ENCODE peak calls at places on chromosome 3, in seven cellular contexts. D is endothelial cell, A is lower lobe of right lung, R is GM12864, M is hepatocyte, V is mesothelial cell of epicardium, C is spleen. U is an unnamed sample.

GRCh38 chr3:32154180-32154579 is 47.8 kb downstream of the GPD1L start:
- DNase-seq in D (peak), A (no peak), R (no peak), M (no peak), V (no peak), C (no peak), U (no peak)

GRCh38 chr3:147000274-147000673 is 395.1 kb upstream of the PLSCR5 start:
- DNase-seq in D (no peak), A (no peak), R (no peak), M (no peak), V (no peak), C (no peak), U (no peak)

GRCh38 chr3:74121761-74122160 is 492.7 kb downstream of the CNTN3 start:
- DNase-seq in D (no peak), A (no peak), R (no peak), M (no peak), V (no peak), C (no peak), U (no peak)

GRCh38 chr3:61564405-61565059 is 3.2 kb downstream of the PTPRG start:
- DNase-seq in D (peak), A (peak), R (no peak), M (peak), V (peak), C (peak), U (peak)

GRCh38 chr3:137110392-137110996 is 152.7 kb downstream of the IL20RB start:
- DNase-seq in D (no peak), A (no peak), R (no peak), M (peak), V (no peak), C (no peak), U (no peak)

GRCh38 chr3:52494446-52494845 is 692 bp upstream of the STAB1 start:
- DNase-seq in D (no peak), A (no peak), R (no peak), M (no peak), V (no peak), C (no peak), U (no peak)

GRCh38 chr3:114879059-114880031 is 267.7 kb downstream of the ZBTB20 start:
- DNase-seq in D (no peak), A (no peak), R (peak), M (no peak), V (no peak), C (no peak), U (no peak)

GRCh38 chr3:52062499-52062898 is 6.1 kb upstream of the DUSP7 start:
- DNase-seq in D (no peak), A (peak), R (peak), M (peak), V (no peak), C (no peak), U (no peak)

GRCh38 chr3:127180859-127181258 is 12.1 kb upstream of the PRR23E start:
- DNase-seq in D (no peak), A (no peak), R (no peak), M (no peak), V (no peak), C (no peak), U (no peak)

GRCh38 chr3:10366681-10367101 is 45.8 kb upstream of the SEC13 start:
- DNase-seq in D (no peak), A (no peak), R (no peak), M (peak), V (no peak), C (no peak), U (peak)

GRCh38 chr3:63818282-63819150 is 583 bp upstream of the C3orf49 start:
- DNase-seq in D (peak), A (no peak), R (peak), M (peak), V (peak), C (no peak), U (no peak)

GRCh38 chr3:31516757-31517156 is 16.0 kb upstream of the STT3B start:
- DNase-seq in D (no peak), A (no peak), R (no peak), M (no peak), V (no peak), C (no peak), U (no peak)

GRCh38 chr3:45612918-45613602 is 18.5 kb downstream of the LIMD1 start:
- DNase-seq in D (no peak), A (no peak), R (peak), M (no peak), V (no peak), C (no peak), U (no peak)

GRCh38 chr3:141039573-141039972 is 11.6 kb upstream of the SPSB4 start:
- DNase-seq in D (no peak), A (no peak), R (no peak), M (no peak), V (no peak), C (no peak), U (no peak)

GRCh38 chr3:3998140-3998977 is 199.1 kb downstream of the LRRN1 start:
- DNase-seq in D (peak), A (no peak), R (peak), M (peak), V (no peak), C (no peak), U (no peak)

GRCh38 chr3:86793786-86794185 is 197.2 kb downstream of the VGLL3 start:
- DNase-seq in D (no peak), A (no peak), R (no peak), M (peak), V (no peak), C (no peak), U (no peak)

GRCh38 chr3:17118771-17119170 is 234.0 kb downstream of the PLCL2 start:
- DNase-seq in D (no peak), A (no peak), R (no peak), M (no peak), V (no peak), C (no peak), U (no peak)

GRCh38 chr3:11411956-11412355 is 139.8 kb downstream of the ATG7 start:
- DNase-seq in D (no peak), A (no peak), R (no peak), M (no peak), V (no peak), C (no peak), U (no peak)

GRCh38 chr3:46236294-46237054 is 5.8 kb upstream of the CCR3 start:
- DNase-seq in D (peak), A (no peak), R (no peak), M (no peak), V (no peak), C (no peak), U (no peak)

GRCh38 chr3:62672270-62672987 is 202.8 kb downstream of the CADPS start:
- DNase-seq in D (no peak), A (no peak), R (no peak), M (no peak), V (no peak), C (no peak), U (no peak)

GRCh38 chr3:141412087-141412935 is 44.0 kb downstream of the ZBTB38 start:
- DNase-seq in D (no peak), A (no peak), R (no peak), M (peak), V (no peak), C (no peak), U (no peak)

GRCh38 chr3:130645261-130645660 is 101.4 kb downstream of the PIK3R4 start:
- DNase-seq in D (no peak), A (no peak), R (no peak), M (no peak), V (no peak), C (no peak), U (no peak)

GRCh38 chr3:185024406-185024805 is 128.5 kb downstream of the C3orf70 start:
- DNase-seq in D (no peak), A (no peak), R (no peak), M (no peak), V (no peak), C (no peak), U (no peak)

GRCh38 chr3:177538064-177538742 is 340.9 kb upstream of the TBL1XR1 start:
- DNase-seq in D (no peak), A (no peak), R (no peak), M (no peak), V (no peak), C (no peak), U (no peak)

GRCh38 chr3:50303038-50303815 is at the start of gene HYAL1:
- DNase-seq in D (no peak), A (peak), R (no peak), M (peak), V (no peak), C (peak), U (no peak)

GRCh38 chr3:13145131-13145825 is 72.0 kb upstream of the IQSEC1 start:
- DNase-seq in D (no peak), A (no peak), R (no peak), M (no peak), V (no peak), C (peak), U (peak)
- TF ChIP-seq CTCF in D (no peak), A (no peak), R (peak), M (no peak), V (no peak), C (no peak), U (no peak)

GRCh38 chr3:97265237-97266005 is 451.0 kb downstream of the EPHA6 start:
- DNase-seq in D (no peak), A (no peak), R (no peak), M (no peak), V (no peak), C (no peak), U (peak)
- TF ChIP-seq CTCF in D (no peak), A (no peak), R (no peak), M (no peak), V (no peak), C (no peak), U (no peak)

DNA sequence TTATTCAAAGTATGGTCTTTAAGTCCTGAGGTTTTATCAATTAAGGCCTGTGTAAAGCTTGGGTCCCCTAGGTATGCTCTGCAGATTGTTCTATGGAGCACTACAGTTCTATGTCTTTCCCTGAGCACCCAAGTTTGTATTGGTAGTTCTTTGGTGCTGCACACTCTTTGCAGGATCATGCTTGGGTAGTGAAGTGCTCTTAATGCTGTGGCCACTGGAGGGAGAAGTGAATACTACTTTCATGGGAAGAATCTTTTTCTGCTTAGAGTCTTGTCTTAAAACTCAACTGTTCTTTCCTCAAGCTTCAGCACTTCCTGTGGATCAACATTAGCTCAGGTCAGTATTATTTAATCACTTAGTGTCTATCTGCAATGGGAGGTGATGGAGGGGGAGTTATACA is 93.6 kb upstream of the CFAP20DC start:
- DNase-seq in D (no peak), A (no peak), R (no peak), M (no peak), V (no peak), C (no peak), U (no peak)
- TF ChIP-seq CTCF in D (no peak), A (no peak), R (peak), M (no peak), V (no peak), C (no peak), U (peak)

GRCh38 chr3:25548836-25549235 is 115.9 kb downstream of the TOP2B start:
- DNase-seq in D (no peak), A (no peak), R (no peak), M (no peak), V (no peak), C (no peak), U (no peak)
- TF ChIP-seq CTCF in D (no peak), A (no peak), R (no peak), M (no peak), V (peak), C (no peak), U (no peak)

GRCh38 chr3:15303728-15304127 is 28.7 kb downstream of the SH3BP5 start:
- DNase-seq in D (no peak), A (no peak), R (no peak), M (no peak), V (no peak), C (no peak), U (no peak)

GRCh38 chr3:15306979-15307359 is 25.4 kb downstream of the SH3BP5 start:
- DNase-seq in D (no peak), A (no peak), R (no peak), M (no peak), V (no peak), C (no peak), U (no peak)

GRCh38 chr3:15303216-15303615 is 29.2 kb downstream of the SH3BP5 start:
- DNase-seq in D (no peak), A (no peak), R (no peak), M (no peak), V (no peak), C (no peak), U (no peak)

GRCh38 chr3:15307580-15307979 is 24.8 kb downstream of the SH3BP5 start:
- DNase-seq in D (no peak), A (no peak), R (no peak), M (no peak), V (no peak), C (peak), U (no peak)

DNA sequence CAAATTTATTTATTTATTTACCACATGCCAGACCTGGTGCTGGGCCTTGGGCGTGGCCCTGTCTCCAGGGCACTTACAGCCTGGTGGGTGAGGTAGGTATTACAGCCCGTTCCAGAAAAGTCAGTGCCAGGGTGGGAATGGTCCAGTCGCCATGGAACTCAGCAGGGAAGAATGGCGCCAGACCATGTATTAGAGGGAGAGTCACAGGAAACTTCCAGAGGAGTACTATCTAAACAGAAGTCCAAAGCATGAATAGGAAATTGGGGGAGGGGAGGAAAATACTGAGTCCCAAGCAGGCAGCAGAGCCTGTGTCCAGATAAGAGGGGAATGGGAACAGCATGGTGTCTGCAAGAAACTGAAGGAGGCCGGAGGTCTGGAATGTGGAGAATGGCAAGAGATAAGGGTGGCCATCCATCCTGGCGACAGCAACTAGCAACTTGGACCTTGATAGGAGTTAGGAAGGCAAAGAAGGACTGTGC is 27.0 kb downstream of the SH3BP5 start:
- DNase-seq in D (peak), A (no peak), R (no peak), M (peak), V (peak), C (no peak), U (no peak)
- TF ChIP-seq CTCF in D (peak), A (peak), R (peak), M (peak), V (peak), C (peak), U (peak)

GRCh38 chr3:42712716-42713372 is 10.2 kb upstream of the HHATL start:
- DNase-seq in D (no peak), A (no peak), R (no peak), M (no peak), V (peak), C (no peak), U (peak)

GRCh38 chr3:42712344-42712648 is 9.7 kb upstream of the HHATL start:
- DNase-seq in D (no peak), A (no peak), R (no peak), M (no peak), V (peak), C (no peak), U (peak)

GRCh38 chr3:42710323-42711021 is 7.9 kb upstream of the HHATL start:
- DNase-seq in D (no peak), A (no peak), R (no peak), M (no peak), V (peak), C (no peak), U (peak)

GRCh38 chr3:42713747-42714146 is 11.1 kb upstream of the HHATL start:
- DNase-seq in D (no peak), A (no peak), R (no peak), M (no peak), V (no peak), C (no peak), U (no peak)

DNA sequence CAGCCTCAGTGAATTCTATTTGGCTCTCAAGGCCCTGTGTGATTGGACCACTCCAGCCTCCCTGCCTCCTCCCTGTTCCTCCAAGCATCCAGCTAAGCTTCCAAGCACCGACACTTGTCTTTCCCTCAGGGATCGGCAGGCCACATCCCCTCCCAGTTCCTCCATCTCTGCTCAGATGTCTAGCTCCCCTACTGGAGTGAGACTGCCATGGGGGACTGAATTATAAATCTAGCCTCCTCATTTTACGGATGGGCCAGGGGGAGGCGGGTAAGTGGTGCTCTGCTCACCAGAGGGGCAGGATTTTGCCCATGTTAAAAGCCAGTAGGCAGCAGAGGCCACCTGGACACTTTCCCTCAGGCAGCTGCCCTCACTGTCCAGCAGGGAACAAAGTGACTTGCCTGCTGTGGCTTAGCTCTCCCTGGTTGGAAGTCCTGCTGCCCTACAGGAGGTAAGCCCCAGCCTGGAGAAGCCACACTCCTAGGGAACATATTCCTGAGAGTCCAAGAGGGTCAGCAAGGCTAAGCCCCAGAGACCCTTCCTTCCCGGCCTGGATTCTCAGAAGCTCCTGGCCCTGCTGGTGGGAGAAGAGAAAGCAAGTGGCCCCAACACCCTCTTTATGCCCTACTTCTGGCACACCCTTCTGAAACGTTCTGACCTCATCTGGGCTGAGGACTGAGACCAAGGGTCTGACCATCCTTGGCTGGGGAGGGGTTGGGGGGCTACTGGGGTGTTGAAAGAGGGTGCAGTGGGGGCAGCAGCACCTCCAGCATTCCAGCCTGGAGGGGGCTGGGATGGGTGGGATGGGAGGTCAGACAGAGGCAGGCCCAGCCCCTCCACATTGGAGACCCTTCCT is 9.1 kb upstream of the HHATL start:
- DNase-seq in D (no peak), A (no peak), R (no peak), M (no peak), V (peak), C (peak), U (peak)
- TF ChIP-seq CTCF in D (peak), A (no peak), R (no peak), M (no peak), V (no peak), C (no peak), U (peak)

GRCh38 chr3:190424108-190424477 is 25.6 kb downstream of the TMEM207 start:
- DNase-seq in D (no peak), A (no peak), R (no peak), M (no peak), V (no peak), C (no peak), U (no peak)

GRCh38 chr3:190425833-190426232 is 23.9 kb downstream of the TMEM207 start:
- DNase-seq in D (no peak), A (no peak), R (no peak), M (no peak), V (no peak), C (no peak), U (no peak)

GRCh38 chr3:190427108-190427507 is 22.6 kb downstream of the TMEM207 start:
- DNase-seq in D (no peak), A (no peak), R (no peak), M (no peak), V (no peak), C (no peak), U (no peak)

GRCh38 chr3:190429681-190430080 is 20.0 kb downstream of the TMEM207 start:
- DNase-seq in D (no peak), A (no peak), R (no peak), M (no peak), V (no peak), C (no peak), U (no peak)

DNA sequence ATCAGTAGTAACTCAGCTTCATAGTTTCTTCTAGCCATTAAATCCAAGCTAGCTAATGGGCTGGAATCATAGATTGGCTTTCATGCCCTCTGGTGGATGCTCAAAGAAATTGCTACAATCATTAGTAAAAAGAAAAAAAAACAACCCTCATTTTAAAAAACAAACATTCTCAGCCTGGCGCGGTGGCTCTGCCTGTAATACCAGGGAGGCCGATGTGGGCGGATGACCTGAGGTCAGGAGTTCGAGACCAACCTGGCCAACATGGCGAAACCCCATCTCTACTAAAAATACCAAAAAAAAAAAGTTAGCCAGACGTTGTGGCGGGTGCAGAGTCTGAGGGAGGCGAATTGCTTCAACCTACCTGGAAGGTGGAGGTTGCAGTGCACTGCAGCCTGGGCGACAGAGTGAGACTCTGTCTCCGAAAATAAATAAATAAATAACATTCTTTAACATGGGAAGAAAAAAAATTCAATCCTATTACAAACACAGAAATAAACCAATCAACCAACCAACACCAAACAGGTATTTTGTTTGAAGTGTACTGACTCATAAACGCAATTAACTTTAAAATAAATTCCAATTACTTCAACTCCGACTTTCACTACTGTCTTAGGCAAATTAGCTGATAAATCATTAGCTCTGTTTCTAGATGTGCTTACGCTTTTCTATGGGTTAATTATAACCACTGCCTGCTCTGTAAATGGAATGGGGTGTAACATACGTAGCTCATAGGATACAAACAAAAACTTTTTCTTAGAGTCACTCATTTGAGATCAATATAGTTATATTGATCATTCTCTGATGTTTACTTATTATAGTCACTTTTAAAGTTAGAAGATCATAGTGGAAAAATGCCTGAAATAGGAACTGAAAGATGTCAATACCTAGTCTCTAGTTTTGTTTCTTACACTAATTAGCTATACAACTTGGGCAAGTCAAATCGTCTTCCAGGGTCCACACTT is 24.9 kb downstream of the TMEM207 start:
- DNase-seq in D (peak), A (peak), R (peak), M (peak), V (no peak), C (peak), U (no peak)
- TF ChIP-seq CTCF in D (peak), A (peak), R (peak), M (peak), V (peak), C (peak), U (peak)